ENCODE peak calls at places on chromosomes 6 and 20, in ten cellular contexts. T, F, W, D, J, L, G, Y, V and N are unnamed samples.

GRCh38 chr6:106119526-106119925 is 33.4 kb downstream of the PRDM1 start:
- DNase-seq in T (no peak), J (no peak), L (no peak), D (no peak), V (no peak), F (no peak), G (no peak), Y (no peak), W (no peak), N (no peak)

GRCh38 chr6:52514514-52514913 is 62.3 kb downstream of the TRAM2 start:
- DNase-seq in Y (no peak), D (no peak), L (no peak), T (no peak), J (no peak), F (peak; percentile 43), W (no peak), V (peak; percentile 83), G (no peak), N (peak; percentile 58)

GRCh38 chr20:32333988-32334885 is 23.9 kb upstream of the ASXL1 start:
- DNase-seq in V (no peak), L (no peak), W (peak; percentile 41), J (peak; percentile 41), T (no peak), D (peak; percentile 51), F (no peak), Y (peak; percentile 10), G (no peak), N (no peak)

GRCh38 chr6:5126214-5126613 is 41.1 kb downstream of the PPP1R3G start:
- DNase-seq in Y (no peak), T (no peak), J (no peak), L (no peak), G (no peak), V (peak; percentile 72), D (no peak), W (no peak), F (peak; percentile 33), N (no peak)

GRCh38 chr20:61477366-61477966 is 225.4 kb downstream of the CDH4 start:
- DNase-seq in D (no peak), G (no peak), F (no peak), L (no peak), W (no peak), V (no peak), Y (no peak), J (no peak), T (no peak), N (no peak)

GRCh38 chr6:170266061-170266825 is 24.6 kb downstream of the DLL1 start:
- DNase-seq in F (no peak), V (no peak), T (no peak), D (no peak), W (no peak), Y (no peak), J (no peak), L (no peak), G (no peak), N (no peak)

GRCh38 chr20:45010399-45010828 is 44.1 kb downstream of the STK4 start:
- DNase-seq in W (no peak), D (no peak), L (peak; percentile 26), F (no peak), J (no peak), G (no peak), Y (no peak), T (no peak), V (peak; percentile 86), N (no peak)

GRCh38 chr20:13342469-13343242 is 121.6 kb downstream of the ISM1 start:
- DNase-seq in J (no peak), T (no peak), W (no peak), F (no peak), L (no peak), V (peak; percentile 91), D (no peak), G (no peak), Y (no peak), N (no peak)

GRCh38 chr20:50478162-50479036 is 31.8 kb upstream of the PTPN1 start:
- DNase-seq in J (peak; percentile 70), G (peak; percentile 51), T (peak; percentile 15), D (peak; percentile 38), L (peak; percentile 35), Y (peak; percentile 65), W (peak; percentile 74), F (peak; percentile 27), V (peak; percentile 59), N (no peak)

GRCh38 chr6:150698421-150698820 is 98.7 kb downstream of the PLEKHG1 start:
- DNase-seq in Y (no peak), W (no peak), T (no peak), G (no peak), L (no peak), J (no peak), F (no peak), D (no peak), V (no peak), N (no peak)

GRCh38 chr6:147752686-147753418 is 244.4 kb downstream of the SAMD5 start:
- DNase-seq in F (no peak), D (no peak), L (no peak), Y (no peak), G (no peak), V (peak; percentile 86), W (no peak), T (no peak), J (no peak), N (peak; percentile 2)

GRCh38 chr6:21900730-21901129 is 307.2 kb downstream of the SOX4 start:
- DNase-seq in G (no peak), D (no peak), W (no peak), F (peak; percentile 31), V (peak; percentile 62), T (no peak), Y (no peak), J (no peak), L (peak; percentile 62), N (no peak)

GRCh38 chr6:154931741-154932424 is 63.2 kb upstream of the TIAM2 start:
- DNase-seq in W (no peak), T (peak; percentile 50), G (no peak), F (no peak), V (peak; percentile 74), L (no peak), D (no peak), J (no peak), Y (no peak), N (peak; percentile 35)

GRCh38 chr6:170135821-170136471 is 154.9 kb downstream of the DLL1 start:
- DNase-seq in Y (no peak), D (peak; percentile 7), V (no peak), F (no peak), L (no peak), J (no peak), W (no peak), T (no peak), G (no peak), N (no peak)

GRCh38 chr6:87029711-87030314 is 65.1 kb downstream of the CGA start:
- DNase-seq in J (no peak), T (peak; percentile 8), V (peak; percentile 61), G (peak; percentile 10), W (no peak), D (peak; percentile 43), L (peak; percentile 14), F (peak; percentile 41), Y (no peak), N (peak; percentile 11)